ENCODE peak calls at places on chromosomes 2 and 18, in nine cellular contexts. F is activated CD4-positive, alpha-beta T cell treated with anti-CD3 and anti-CD28 coated beads, Interleukin-2, amount 10 ng/mL, durations not matched to agents 7 days and 5 days; G is stimulated activated CD8-positive, alpha-beta memory T cell treated with anti-CD3 and anti-CD28 coated beads, Interleukin-4, amount 100 ng/mL, for 1 hour; V is choroid plexus epithelial cell; S is activated naive CD4-positive, alpha-beta T cell treated with anti-CD3 and anti-CD28 coated beads, Interleukin-2, amount 50 U/mL, for 16 hours; D is T-helper 17 cell; K is retina; Y is AG20443; J is NCI-H2029 treated with DMSO at 0.1 percent for 48 hours. Z is an unnamed sample.

GRCh38 chr2:44767691-44768090 is 173.8 kb upstream of the SIX3 start:
- DNase-seq in F (no peak), G (no peak), V (no peak), S (no peak), D (no peak), K (peak), Y (no peak), J (no peak), Z (no peak)

GRCh38 chr2:118810766-118811165 is 36.7 kb downstream of the EN1 start:
- DNase-seq in F (no peak), G (no peak), V (no peak), S (no peak), D (no peak), K (no peak), Y (no peak), J (no peak), Z (no peak)

GRCh38 chr2:97747716-97748115 is 34.3 kb downstream of the ZAP70 start:
- DNase-seq in F (no peak), G (no peak), V (no peak), S (no peak), D (no peak), K (no peak), Y (peak), J (no peak), Z (peak)

GRCh38 chr2:170715062-170715931 is at the start of gene SP5:
- DNase-seq in F (peak), G (no peak), V (peak), S (peak), D (no peak), K (peak), Y (peak), J (peak), Z (peak)

GRCh38 chr2:28750316-28751101 is 1.1 kb upstream of the PPP1CB start:
- DNase-seq in F (peak), G (no peak), V (peak), S (peak), D (no peak), K (peak), Y (peak), J (no peak), Z (peak)

GRCh38 chr2:79432731-79433146 is 80.1 kb upstream of the CTNNA2 start:
- DNase-seq in F (no peak), G (no peak), V (no peak), S (no peak), D (no peak), K (no peak), Y (no peak), J (no peak), Z (no peak)

GRCh38 chr18:78622251-78622953 is 357.2 kb upstream of the SALL3 start:
- DNase-seq in F (no peak), G (no peak), V (no peak), S (no peak), D (no peak), K (no peak), Y (no peak), J (no peak), Z (no peak)

GRCh38 chr2:216888907-216889622 is 29.2 kb upstream of the TNP1 start:
- DNase-seq in F (no peak), G (no peak), V (no peak), S (no peak), D (no peak), K (no peak), Y (no peak), J (no peak), Z (no peak)

GRCh38 chr2:43082111-43082877 is 144.1 kb downstream of the ZFP36L2 start:
- DNase-seq in F (no peak), G (no peak), V (peak), S (no peak), D (no peak), K (peak), Y (peak), J (no peak), Z (peak)

GRCh38 chr2:191811807-191812602 is 34.9 kb downstream of the CAVIN2 start:
- DNase-seq in F (peak), G (no peak), V (peak), S (peak), D (no peak), K (peak), Y (peak), J (no peak), Z (peak)

GRCh38 chr2:172102159-172102857 is 392 bp downstream of the DLX2 start:
- DNase-seq in F (peak), G (no peak), V (no peak), S (peak), D (no peak), K (peak), Y (peak), J (no peak), Z (peak)

GRCh38 chr2:211371465-211371864 is 815.1 kb downstream of the CPS1 start:
- DNase-seq in F (no peak), G (no peak), V (no peak), S (no peak), D (no peak), K (no peak), Y (no peak), J (no peak), Z (no peak)

GRCh38 chr2:15259356-15259756 is 301.8 kb downstream of the NBAS start:
- DNase-seq in F (no peak), G (no peak), V (peak), S (no peak), D (no peak), K (no peak), Y (no peak), J (no peak), Z (no peak)

GRCh38 chr2:182375862-182376261 is 51.0 kb downstream of the PDE1A start:
- DNase-seq in F (no peak), G (no peak), V (no peak), S (no peak), D (no peak), K (no peak), Y (no peak), J (no peak), Z (no peak)

GRCh38 chr2:141055526-141055925 is 1075.3 kb downstream of the LRP1B start:
- DNase-seq in F (no peak), G (no peak), V (peak), S (no peak), D (no peak), K (no peak), Y (peak), J (no peak), Z (peak)

GRCh38 chr2:102660070-102660469 is 40.7 kb downstream of the SLC9A2 start:
- DNase-seq in F (no peak), G (no peak), V (no peak), S (no peak), D (no peak), K (no peak), Y (no peak), J (no peak), Z (no peak)

GRCh38 chr2:60710707-60711106 is 45.4 kb upstream of the PAPOLG start:
- DNase-seq in F (no peak), G (no peak), V (peak), S (no peak), D (no peak), K (no peak), Y (peak), J (no peak), Z (peak)

GRCh38 chr2:1742680-1743395 is 1.5 kb downstream of the PXDN start:
- DNase-seq in F (peak), G (no peak), V (peak), S (no peak), D (no peak), K (peak), Y (peak), J (no peak), Z (peak)

GRCh38 chr2:195662138-195662537 is 5.1 kb downstream of the SLC39A10 start:
- DNase-seq in F (no peak), G (no peak), V (no peak), S (no peak), D (no peak), K (no peak), Y (no peak), J (no peak), Z (no peak)

GRCh38 chr2:157172239-157172638 is 85.3 kb upstream of the GALNT5 start:
- DNase-seq in F (no peak), G (no peak), V (no peak), S (no peak), D (no peak), K (no peak), Y (no peak), J (no peak), Z (no peak)

GRCh38 chr2:219001577-219002394 is 8.6 kb upstream of the CRYBA2 start:
- DNase-seq in F (no peak), G (no peak), V (no peak), S (peak), D (no peak), K (peak), Y (no peak), J (peak), Z (no peak)

GRCh38 chr2:212330263-212330662 is 208.3 kb downstream of the ERBB4 start:
- DNase-seq in F (no peak), G (no peak), V (no peak), S (peak), D (no peak), K (no peak), Y (no peak), J (no peak), Z (no peak)

GRCh38 chr18:12497296-12497695 is 89.6 kb downstream of the PRELID3A start:
- DNase-seq in F (no peak), G (no peak), V (no peak), S (no peak), D (no peak), K (no peak), Y (no peak), J (no peak), Z (no peak)

GRCh38 chr2:55103039-55103438 is 52.8 kb upstream of the RTN4 start:
- DNase-seq in F (no peak), G (no peak), V (peak), S (no peak), D (no peak), K (no peak), Y (no peak), J (no peak), Z (no peak)

GRCh38 chr2:225670111-225670974 is 270.8 kb downstream of the NYAP2 start:
- DNase-seq in F (no peak), G (no peak), V (peak), S (no peak), D (no peak), K (peak), Y (peak), J (no peak), Z (peak)

GRCh38 chr2:71804251-71804650 is 343.4 kb downstream of the CYP26B1 start:
- DNase-seq in F (no peak), G (no peak), V (no peak), S (no peak), D (no peak), K (no peak), Y (peak), J (no peak), Z (peak)

GRCh38 chr2:44955593-44956449 is 14.3 kb downstream of the SIX3 start:
- DNase-seq in F (peak), G (peak), V (peak), S (peak), D (peak), K (peak), Y (peak), J (no peak), Z (peak)

GRCh38 chr2:203915256-203915655 is 21.3 kb upstream of the ICOS start:
- DNase-seq in F (no peak), G (no peak), V (no peak), S (no peak), D (no peak), K (no peak), Y (peak), J (no peak), Z (peak)

GRCh38 chr2:181680055-181680936 is at the start of gene NEUROD1:
- DNase-seq in F (no peak), G (no peak), V (no peak), S (no peak), D (no peak), K (peak), Y (no peak), J (peak), Z (no peak)

Z was measured in EH.